ENCODE peak calls at places on chromosomes 4 and X, in four cellular contexts. E is body of pancreas, S is transverse colon, H is prostate gland. Z is an unnamed sample.

GRCh38 chr4:176236909-176237308 is 32.1 kb downstream of the ASB5 start:
- DNase-seq in H (no peak), S (no peak), E (no peak), Z (no peak)

GRCh38 chrX:22392176-22392814 is 119.6 kb downstream of the CBLL2 start:
- DNase-seq in S (no peak), H (no peak), E (no peak), Z (no peak)

GRCh38 chr4:150647008-150647407 is 65.1 kb downstream of the MAB21L2 start:
- DNase-seq in H (no peak), S (no peak), E (no peak), Z (no peak)

GRCh38 chr4:96543346-96543745 is 703.5 kb downstream of the PDHA2 start:
- DNase-seq in S (no peak), H (no peak), E (no peak), Z (no peak)

GRCh38 chrX:37993857-37994619 is 12.3 kb upstream of the SYTL5 start:
- DNase-seq in E (peak; percentile 90), H (peak; percentile 5), S (peak; percentile 68), Z (no peak)

GRCh38 chr4:6391852-6392188 is 80.6 kb downstream of the PPP2R2C start:
- DNase-seq in H (no peak), S (no peak), E (no peak), Z (no peak)

GRCh38 chr4:88949605-88950004 is 107.4 kb downstream of the FAM13A start:
- DNase-seq in H (no peak), E (no peak), S (no peak), Z (no peak)

GRCh38 chrX:141642979-141643378 is 53.5 kb downstream of the SPANXA2 start:
- DNase-seq in S (no peak), H (no peak), E (no peak), Z (no peak)

GRCh38 chr4:119517361-119518229 is 111.0 kb downstream of the PDE5A start:
- DNase-seq in H (no peak), S (no peak), E (no peak), Z (peak; percentile 43)

GRCh38 chr4:153166971-153167501 is 37.2 kb upstream of the TRIM2 start:
- DNase-seq in H (no peak), S (no peak), E (no peak), Z (no peak)

GRCh38 chrX:134658421-134658896 is at the start of gene PLAC1:
- DNase-seq in S (no peak), E (no peak), H (no peak), Z (no peak)

GRCh38 chr4:112060212-112060611 is 85.0 kb upstream of the FAM241A start:
- DNase-seq in E (no peak), S (no peak), H (no peak), Z (no peak)

GRCh38 chr4:7831330-7831729 is 108.3 kb downstream of the AFAP1 start:
- DNase-seq in S (no peak), E (no peak), H (no peak), Z (no peak)

GRCh38 chr4:1329408-1330371 is 17.3 kb upstream of the UVSSA start:
- DNase-seq in S (no peak), H (no peak), E (no peak), Z (no peak)

GRCh38 chrX:357693-358471 is 28.8 kb downstream of the PPP2R3B start:
- DNase-seq in E (no peak), S (no peak), H (no peak), Z (no peak)

GRCh38 chr4:70613182-70613892 is 15.2 kb upstream of the ENAM start:
- DNase-seq in E (no peak), H (no peak), S (no peak), Z (no peak)

GRCh38 chr4:124037236-124037635 is 640.6 kb downstream of the SPRY1 start:
- DNase-seq in H (no peak), E (no peak), S (no peak), Z (no peak)

GRCh38 chr4:123449780-123450179 is 53.2 kb downstream of the SPRY1 start:
- DNase-seq in E (no peak), H (no peak), S (no peak), Z (no peak)

GRCh38 chr4:57303012-57303751 is 193.0 kb upstream of the IGFBP7 start:
- DNase-seq in H (no peak), E (no peak), S (no peak), Z (no peak)

GRCh38 chrX:119880076-119880475 is 8.4 kb downstream of the NDUFA1 start:
- DNase-seq in E (no peak), H (no peak), S (no peak), Z (no peak)

GRCh38 chr4:127505203-127505602 is 127.6 kb upstream of the INTU start:
- DNase-seq in E (peak; percentile 48), H (no peak), S (no peak), Z (peak; percentile 31)

GRCh38 chr4:10554694-10555093 is 97.5 kb upstream of the ZNF518B start:
- DNase-seq in H (peak; percentile 45), S (peak; percentile 46), E (peak; percentile 56), Z (peak; percentile 65)

GRCh38 chr4:69078852-69079251 is 17.4 kb upstream of the UGT2B7 start:
- DNase-seq in S (no peak), H (no peak), E (no peak), Z (no peak)

GRCh38 chrX:103063191-103063845 is 653 bp downstream of the BEX1 start:
- DNase-seq in E (peak; percentile 51), H (no peak), S (no peak), Z (no peak)

GRCh38 chr4:40003986-40004385 is 26.3 kb upstream of the PDS5A start:
- DNase-seq in E (peak; percentile 31), S (no peak), H (no peak), Z (no peak)

GRCh38 chr4:126977306-126977705 is 655.5 kb upstream of the INTU start:
- DNase-seq in S (no peak), H (no peak), E (no peak), Z (no peak)

GRCh38 chrX:47166126-47166525 is 21.1 kb downstream of the RBM10 start:
- DNase-seq in E (no peak), S (no peak), H (no peak), Z (no peak)

GRCh38 chrX:49106930-49107329 is 16.6 kb downstream of the GPKOW start:
- DNase-seq in S (no peak), E (peak; percentile 43), H (no peak), Z (peak; percentile 67)

GRCh38 chr4:78864405-78865024 is 74.7 kb downstream of the PAQR3 start:
- DNase-seq in H (peak; percentile 47), E (peak; percentile 65), S (no peak), Z (no peak)

GRCh38 chrX:101550362-101550761 is at the start of gene ARMCX1:
- DNase-seq in H (peak; percentile 60), E (peak; percentile 72), S (peak; percentile 57), Z (peak; percentile 83)

GRCh38 chrX:74262472-74263209 is 41.3 kb upstream of the ZCCHC13 start:
- DNase-seq in S (no peak), E (no peak), H (no peak), Z (no peak)

GRCh38 chrX:7318246-7318645 is 170.3 kb upstream of the PUDP start:
- DNase-seq in E (no peak), S (no peak), H (no peak), Z (no peak)

GRCh38 chr4:185236155-185236503 is 26.7 kb downstream of the SNX25 start:
- DNase-seq in H (no peak), S (no peak), E (no peak), Z (no peak)

GRCh38 chr4:76758996-76759395 is 138.9 kb downstream of the SOWAHB start:
- DNase-seq in S (no peak), E (no peak), H (no peak), Z (no peak)

GRCh38 chr4:23884261-23884660 is 5.6 kb downstream of the PPARGC1A start:
- DNase-seq in S (no peak), H (no peak), E (no peak), Z (no peak)

GRCh38 chr4:23881052-23881501 is 8.8 kb downstream of the PPARGC1A start:
- DNase-seq in H (peak; percentile 61), S (no peak), E (no peak), Z (peak; percentile 50)

GRCh38 chr4:23882976-23883531 is 6.8 kb downstream of the PPARGC1A start:
- DNase-seq in S (no peak), H (no peak), E (no peak), Z (no peak)

GRCh38 chr4:23878912-23879732 is 10.7 kb downstream of the PPARGC1A start:
- DNase-seq in E (no peak), S (no peak), H (no peak), Z (no peak)

GRCh38 chr4:23881674-23882337 is 8.0 kb downstream of the PPARGC1A start:
- DNase-seq in E (no peak), H (no peak), S (no peak), Z (no peak)
- TF ChIP-seq CTCF in E (peak; percentile 22), H (no peak), S (no peak), Z (peak; percentile 6)

DNA sequence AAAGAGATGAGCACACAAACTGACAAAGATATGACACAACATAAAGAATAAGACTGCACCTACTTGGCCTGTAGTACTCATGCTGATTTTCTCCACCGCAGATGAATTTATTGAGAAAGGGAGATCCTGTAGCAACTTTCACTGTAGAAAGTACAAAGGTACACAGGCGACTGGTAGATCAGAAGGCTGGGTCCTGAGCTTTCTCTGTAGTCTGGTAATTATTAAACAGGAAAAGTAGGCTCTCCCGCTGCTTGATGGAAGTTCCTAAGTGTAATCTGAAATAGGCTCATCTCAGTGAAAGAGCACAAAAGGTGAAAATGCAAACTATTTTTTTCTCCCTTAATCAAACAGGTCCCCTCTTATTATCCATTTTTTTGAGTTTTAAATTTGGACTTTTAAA is at the start of gene ADH6:
- DNase-seq in S (peak; percentile 39), H (no peak), E (peak; percentile 34), Z (no peak)
- TF ChIP-seq POLR2A in S (no peak), H (no peak), E (no peak), Z (no peak)

GRCh38 chrX:10017866-10018265 is 50.7 kb downstream of the CLDN34 start:
- DNase-seq in E (no peak), S (no peak), H (peak; percentile 52), Z (no peak)

GRCh38 chrX:10015711-10016515 is 48.8 kb downstream of the CLDN34 start:
- DNase-seq in H (peak; percentile 8), E (peak; percentile 40), S (no peak), Z (peak; percentile 39)

GRCh38 chrX:10014462-10015373 is 47.6 kb downstream of the CLDN34 start:
- DNase-seq in H (peak; percentile 83), S (peak; percentile 88), E (peak; percentile 89), Z (peak; percentile 92)

GRCh38 chrX:10012776-10013175 is 45.6 kb downstream of the CLDN34 start:
- DNase-seq in E (no peak), S (no peak), H (no peak), Z (no peak)

GRCh38 chrX:10016516-10017132 is 49.5 kb downstream of the CLDN34 start:
- DNase-seq in S (no peak), H (peak; percentile 12), E (no peak), Z (no peak)
- H3K4me3 ChIP-seq in S (peak overlapping the region; percentile 56), H (peak overlapping the region; percentile 47), E (peak overlapping the region; percentile 34), Z (no peak overlapping the region)

DNA sequence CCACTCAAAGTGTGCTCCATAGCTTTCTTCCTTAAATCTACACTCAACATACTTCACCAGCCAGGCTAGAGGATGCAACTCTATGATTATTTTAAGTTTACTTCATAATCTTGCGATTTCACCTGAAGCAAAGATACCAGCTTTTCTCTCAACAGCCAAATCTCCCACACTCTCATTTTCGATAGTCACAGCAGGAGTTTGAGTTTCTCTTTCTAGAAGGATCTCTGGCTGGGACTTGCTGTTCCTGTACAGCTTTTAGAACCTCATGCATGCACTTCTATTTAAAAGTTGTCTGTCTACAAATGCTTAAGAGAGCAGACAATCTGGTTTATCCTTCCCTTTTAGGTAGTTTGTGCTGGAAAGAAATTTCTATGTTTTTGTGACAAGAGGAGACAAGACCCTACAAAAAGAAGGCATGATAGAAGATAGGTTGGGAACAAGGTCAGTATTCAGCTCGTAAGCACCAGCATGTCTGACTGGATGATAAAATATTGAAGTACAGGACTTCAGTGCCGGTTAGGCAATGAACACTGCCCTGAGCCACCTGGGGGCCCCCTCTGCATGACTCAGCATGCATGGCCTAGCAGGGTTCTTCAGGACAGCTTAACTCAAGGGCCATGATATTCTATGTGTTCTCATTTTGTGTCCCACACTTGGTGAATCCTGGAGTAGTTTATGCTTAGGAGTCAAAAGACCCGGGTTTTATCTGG is 65.6 kb downstream of the ATXN3L start:
- DNase-seq in E (peak; percentile 52), H (no peak), S (peak; percentile 41), Z (peak; percentile 22)
- TF ChIP-seq CTCF in E (no peak), H (no peak), S (no peak), Z (no peak)